ENCODE peak calls at places on chromosomes 7 and 10, in seven cellular contexts. M is esophagus squamous epithelium, L is WERI-Rb-1, E is breast epithelium, Z is HCT116, G is colonic mucosa, D is PC-9. P is an unnamed sample.

GRCh38 chr10:91758303-91759146 is 39.7 kb upstream of the TNKS2 start:
- DNase-seq in M (no peak), L (no peak), E (no peak), Z (peak), G (no peak), D (peak), P (no peak)

GRCh38 chr10:131196176-131196885 is 115.2 kb downstream of the TCERG1L start:
- DNase-seq in M (no peak), L (no peak), E (no peak), Z (no peak), G (no peak), D (no peak), P (no peak)

GRCh38 chr10:126661841-126662520 is 8.5 kb downstream of the C10orf90 start:
- DNase-seq in M (no peak), L (no peak), E (no peak), Z (no peak), G (no peak), D (no peak), P (no peak)

GRCh38 chr7:151776446-151776845 is 100.5 kb downstream of the PRKAG2 start:
- DNase-seq in M (no peak), L (no peak), E (no peak), Z (no peak), G (no peak), D (no peak), P (no peak)

GRCh38 chr7:16644624-16644986 is 949 bp downstream of the ANKMY2 start:
- DNase-seq in M (no peak), L (peak), E (peak), Z (no peak), G (no peak), D (peak), P (no peak)

GRCh38 chr10:60384006-60384405 is 5.7 kb downstream of the ANK3 start:
- DNase-seq in M (no peak), L (no peak), E (no peak), Z (no peak), G (no peak), D (no peak), P (no peak)

GRCh38 chr10:78685466-78686163 is 383.2 kb upstream of the ZMIZ1 start:
- DNase-seq in M (no peak), L (no peak), E (no peak), Z (no peak), G (no peak), D (no peak), P (no peak)

GRCh38 chr7:103106336-103107070 is 31.6 kb downstream of the ARMC10 start:
- DNase-seq in M (no peak), L (peak), E (no peak), Z (no peak), G (no peak), D (no peak), P (no peak)

GRCh38 chr7:158720107-158720506 is 15.5 kb upstream of the NCAPG2 start:
- DNase-seq in M (no peak), L (no peak), E (no peak), Z (no peak), G (no peak), D (no peak), P (no peak)

GRCh38 chr7:136016649-136017395 is 39.7 kb upstream of the MTPN start:
- DNase-seq in M (no peak), L (no peak), E (no peak), Z (no peak), G (no peak), D (no peak), P (no peak)

GRCh38 chr7:123502216-123502615 is 32.2 kb downstream of the IQUB start:
- DNase-seq in M (no peak), L (no peak), E (no peak), Z (no peak), G (no peak), D (no peak), P (no peak)

GRCh38 chr7:116967254-116967922 is 14.1 kb downstream of the ST7 start:
- DNase-seq in M (no peak), L (no peak), E (no peak), Z (no peak), G (no peak), D (no peak), P (no peak)

GRCh38 chr10:102593804-102594079 is 50.5 kb upstream of the TRIM8 start:
- DNase-seq in M (no peak), L (no peak), E (no peak), Z (no peak), G (no peak), D (no peak), P (no peak)

GRCh38 chr7:46607176-46607575 is 686.1 kb upstream of the IGFBP3 start:
- DNase-seq in M (no peak), L (no peak), E (no peak), Z (no peak), G (no peak), D (no peak), P (no peak)

GRCh38 chr7:24812313-24812945 is 55.2 kb upstream of the GSDME start:
- DNase-seq in M (no peak), L (peak), E (no peak), Z (no peak), G (peak), D (no peak), P (no peak)

GRCh38 chr7:84154991-84155781 is 39.4 kb downstream of the SEMA3A start:
- DNase-seq in M (no peak), L (no peak), E (no peak), Z (no peak), G (no peak), D (no peak), P (no peak)

GRCh38 chr10:48836605-48837004 is 103.0 kb downstream of the LRRC18 start:
- DNase-seq in M (no peak), L (no peak), E (no peak), Z (no peak), G (no peak), D (no peak), P (no peak)

GRCh38 chr7:135831451-135832220 is 83.0 kb upstream of the FAM180A start:
- DNase-seq in M (no peak), L (no peak), E (no peak), Z (no peak), G (no peak), D (peak), P (no peak)

GRCh38 chr7:105849122-105849855 is 27.1 kb downstream of the ATXN7L1 start:
- DNase-seq in M (no peak), L (no peak), E (no peak), Z (no peak), G (no peak), D (peak), P (no peak)

GRCh38 chr7:142855756-142856564 is 1.1 kb downstream of the EPHB6 start:
- DNase-seq in M (no peak), L (no peak), E (no peak), Z (no peak), G (peak), D (peak), P (no peak)

GRCh38 chr10:48476279-48476982 is 128.4 kb downstream of the ARHGAP22 start:
- DNase-seq in M (no peak), L (peak), E (peak), Z (no peak), G (no peak), D (no peak), P (no peak)

GRCh38 chr10:124574456-124575070 is 112.9 kb downstream of the LHPP start:
- DNase-seq in M (no peak), L (no peak), E (no peak), Z (no peak), G (no peak), D (no peak), P (no peak)

GRCh38 chr7:80825499-80825898 is 93.4 kb downstream of the SEMA3C start:
- DNase-seq in M (no peak), L (no peak), E (no peak), Z (no peak), G (no peak), D (no peak), P (no peak)

GRCh38 chr10:101130984-101131961 is at the start of gene TLX1:
- DNase-seq in M (no peak), L (peak), E (no peak), Z (no peak), G (no peak), D (no peak), P (no peak)

GRCh38 chr10:44463511-44464121 is 78.7 kb upstream of the CXCL12 start:
- DNase-seq in M (no peak), L (no peak), E (no peak), Z (no peak), G (no peak), D (no peak), P (no peak)

GRCh38 chr7:82335927-82336326 is 107.7 kb downstream of the CACNA2D1 start:
- DNase-seq in M (no peak), L (peak), E (no peak), Z (no peak), G (no peak), D (no peak), P (no peak)

GRCh38 chr7:30705008-30705407 is 22.8 kb upstream of the CRHR2 start:
- DNase-seq in M (no peak), L (no peak), E (no peak), Z (no peak), G (no peak), D (peak), P (no peak)

GRCh38 chr7:30699706-30700495 is 17.6 kb upstream of the CRHR2 start:
- DNase-seq in M (no peak), L (no peak), E (no peak), Z (no peak), G (no peak), D (no peak), P (no peak)

GRCh38 chr7:30703756-30704155 is 21.5 kb upstream of the CRHR2 start:
- DNase-seq in M (no peak), L (no peak), E (no peak), Z (no peak), G (no peak), D (no peak), P (no peak)

GRCh38 chr7:30700941-30701340 is 18.7 kb upstream of the CRHR2 start:
- DNase-seq in M (no peak), L (no peak), E (no peak), Z (no peak), G (no peak), D (no peak), P (no peak)

GRCh38 chr7:30702200-30702599 is 19.9 kb upstream of the CRHR2 start:
- DNase-seq in M (no peak), L (no peak), E (no peak), Z (no peak), G (no peak), D (no peak), P (no peak)
- TF ChIP-seq CTCF in M (no peak), L (peak), E (no peak), Z (no peak), G (no peak), D (peak), P (no peak)

GRCh38 chr10:132417249-132417878 is 20.4 kb downstream of the PWWP2B start:
- DNase-seq in M (no peak), L (no peak), E (no peak), Z (no peak), G (no peak), D (no peak), P (no peak)
- H3K27ac ChIP-seq in M (peak), L (peak), E (peak), Z (no peak), G (peak), D (peak), P (peak)

GRCh38 chr10:104314591-104315485 is 23.4 kb downstream of the ITPRIP start:
- DNase-seq in M (no peak), L (no peak), E (no peak), Z (no peak), G (no peak), D (no peak), P (no peak)
- TF ChIP-seq CTCF in M (no peak), L (no peak), E (no peak), Z (no peak), G (no peak), D (no peak), P (no peak)

GRCh38 chr10:112973046-112973445 is 23.0 kb downstream of the TCF7L2 start:
- DNase-seq in M (no peak), L (no peak), E (no peak), Z (no peak), G (no peak), D (no peak), P (no peak)
- H3K27ac ChIP-seq in M (no peak), L (no peak), E (no peak), Z (no peak), G (no peak), D (no peak), P (no peak)